ENCODE peak calls at places on chromosomes 3 and 15, in six cellular contexts. R is HepG2, Y is HCT116, D is SK-N-SH, Z is K562, Q is GM12878. L is an unnamed sample.

GRCh38 chr15:43483306-43484128 is 9.4 kb downstream of the TP53BP1 start:
- DNase-seq in D (peak), R (no peak), Y (no peak), Z (no peak), Q (no peak), L (no peak)

GRCh38 chr3:9947025-9947995 is 4.9 kb downstream of the PRRT3 start:
- DNase-seq in Q (no peak), Y (peak), Z (no peak), D (peak), R (peak), L (no peak)

GRCh38 chr3:1798711-1799410 is 299.8 kb upstream of the CNTN4 start:
- DNase-seq in R (no peak), Y (no peak), Z (no peak), D (no peak), Q (no peak), L (no peak)

GRCh38 chr15:58293622-58294550 is 137.9 kb upstream of the LIPC start:
- DNase-seq in Z (no peak), Q (no peak), Y (no peak), D (no peak), R (no peak), L (no peak)

GRCh38 chr3:37994639-37994972 is 4.0 kb downstream of the VILL start:
- DNase-seq in Y (no peak), Z (no peak), D (no peak), R (no peak), Q (no peak), L (no peak)

GRCh38 chr3:194404365-194405140 is 5.5 kb upstream of the GP5 start:
- DNase-seq in Z (no peak), Y (peak), D (no peak), Q (no peak), R (peak), L (peak)

GRCh38 chr15:32855942-32856341 is 138.1 kb downstream of the GREM1 start:
- DNase-seq in Z (no peak), Q (no peak), R (peak), Y (peak), D (no peak), L (no peak)

GRCh38 chr3:8802256-8802655 is 32.8 kb upstream of the OXTR start:
- DNase-seq in Z (no peak), D (no peak), Y (no peak), R (no peak), Q (no peak), L (no peak)

GRCh38 chr15:89132611-89133242 is 44.5 kb downstream of the ABHD2 start:
- DNase-seq in D (no peak), Z (no peak), Y (no peak), R (peak), Q (no peak), L (no peak)

GRCh38 chr3:176961916-176962315 is 235.4 kb downstream of the TBL1XR1 start:
- DNase-seq in Q (no peak), R (no peak), Y (no peak), D (no peak), Z (no peak), L (peak)

GRCh38 chr15:86915811-86916331 is 836.2 kb downstream of the AGBL1 start:
- DNase-seq in Y (no peak), Z (peak), R (peak), Q (no peak), D (peak), L (peak)

GRCh38 chr15:60830479-60830878 is 351.5 kb upstream of the ICE2 start:
- DNase-seq in Z (no peak), D (no peak), Q (no peak), Y (no peak), R (no peak), L (no peak)

GRCh38 chr3:155889952-155890351 is 19.5 kb downstream of the GMPS start:
- DNase-seq in Y (no peak), D (no peak), Q (no peak), Z (no peak), R (no peak), L (no peak)

GRCh38 chr3:280691-281090 is 84.1 kb downstream of the CHL1 start:
- DNase-seq in D (no peak), Z (no peak), Y (no peak), Q (no peak), R (no peak), L (no peak)

GRCh38 chr15:74381481-74381880 is 14.0 kb upstream of the CYP11A1 start:
- DNase-seq in Q (no peak), D (no peak), Z (no peak), R (no peak), Y (no peak), L (no peak)

GRCh38 chr15:31364301-31365031 is 37.8 kb downstream of the KLF13 start:
- DNase-seq in Q (no peak), R (no peak), Z (peak), Y (no peak), D (peak), L (no peak)

GRCh38 chr3:108487439-108487838 is 23.0 kb downstream of the MYH15 start:
- DNase-seq in Z (no peak), R (no peak), Y (no peak), D (no peak), Q (no peak), L (no peak)

GRCh38 chr3:3799173-3800075 is at the start of gene LRRN1:
- DNase-seq in Z (no peak), Q (no peak), D (peak), Y (no peak), R (no peak), L (peak)

GRCh38 chr15:50145451-50145872 is 26.4 kb upstream of the ATP8B4 start:
- DNase-seq in Q (peak), R (peak), Z (peak), Y (peak), D (peak), L (peak)

GRCh38 chr15:32705450-32705849 is 12.4 kb upstream of the GREM1 start:
- DNase-seq in Q (no peak), Y (no peak), R (no peak), Z (no peak), D (no peak), L (no peak)

GRCh38 chr3:148030975-148031374 is 621.8 kb downstream of the ZIC1 start:
- DNase-seq in Q (no peak), R (no peak), D (no peak), Y (no peak), Z (no peak), L (no peak)

GRCh38 chr15:70150405-70150747 is 52.7 kb upstream of the TLE3 start:
- DNase-seq in Z (no peak), D (no peak), Q (no peak), Y (no peak), R (no peak), L (no peak)
- TF ChIP-seq JUND in Z (no peak), D (no peak), Q (no peak), Y (no peak), R (no peak), L (no peak)

DNA sequence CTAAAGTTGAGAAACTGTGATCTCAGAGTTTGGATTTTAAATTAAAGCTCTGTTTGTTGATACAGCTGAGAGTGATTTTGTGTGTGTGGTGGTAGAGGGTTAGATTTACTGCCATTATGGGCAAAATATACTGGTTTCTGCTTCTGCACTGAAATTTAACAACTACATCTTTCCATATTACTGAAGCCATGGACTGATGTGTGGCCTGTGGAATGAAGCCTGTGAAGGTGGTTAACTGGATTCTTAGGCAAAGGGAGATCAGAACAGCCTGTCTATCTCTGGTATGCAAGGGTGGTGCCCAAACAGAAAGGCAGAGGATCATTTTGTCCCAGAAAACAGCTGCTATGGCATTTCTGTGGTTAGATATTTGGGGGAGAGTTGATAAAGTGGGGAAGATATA is 297.3 kb upstream of the THBS1 start:
- DNase-seq in Q (no peak), R (no peak), Z (no peak), Y (no peak), D (no peak), L (no peak)
- TF ChIP-seq JUND in Q (no peak), R (no peak), Z (no peak), Y (no peak), D (no peak), L (no peak)

GRCh38 chr15:42194502-42194901 is 13.6 kb downstream of the VPS39 start:
- DNase-seq in R (peak), Q (no peak), D (no peak), Y (no peak), Z (no peak), L (no peak)
- TF ChIP-seq JUND in R (peak), Q (no peak), D (no peak), Y (no peak), Z (peak), L (no peak)

GRCh38 chr15:28955686-28956421 is 70.1 kb downstream of the APBA2 start:
- DNase-seq in R (no peak), Q (no peak), Z (no peak), Y (no peak), D (no peak), L (no peak)

GRCh38 chr15:28952666-28953491 is 67.1 kb downstream of the APBA2 start:
- DNase-seq in R (no peak), Q (no peak), Z (no peak), Y (no peak), D (peak), L (no peak)

GRCh38 chr15:28953573-28954195 is 67.9 kb downstream of the APBA2 start:
- DNase-seq in R (no peak), D (no peak), Y (no peak), Q (no peak), Z (no peak), L (no peak)

GRCh38 chr15:28955160-28955502 is 69.4 kb downstream of the APBA2 start:
- DNase-seq in D (peak), Z (no peak), Y (no peak), R (no peak), Q (peak), L (no peak)

DNA sequence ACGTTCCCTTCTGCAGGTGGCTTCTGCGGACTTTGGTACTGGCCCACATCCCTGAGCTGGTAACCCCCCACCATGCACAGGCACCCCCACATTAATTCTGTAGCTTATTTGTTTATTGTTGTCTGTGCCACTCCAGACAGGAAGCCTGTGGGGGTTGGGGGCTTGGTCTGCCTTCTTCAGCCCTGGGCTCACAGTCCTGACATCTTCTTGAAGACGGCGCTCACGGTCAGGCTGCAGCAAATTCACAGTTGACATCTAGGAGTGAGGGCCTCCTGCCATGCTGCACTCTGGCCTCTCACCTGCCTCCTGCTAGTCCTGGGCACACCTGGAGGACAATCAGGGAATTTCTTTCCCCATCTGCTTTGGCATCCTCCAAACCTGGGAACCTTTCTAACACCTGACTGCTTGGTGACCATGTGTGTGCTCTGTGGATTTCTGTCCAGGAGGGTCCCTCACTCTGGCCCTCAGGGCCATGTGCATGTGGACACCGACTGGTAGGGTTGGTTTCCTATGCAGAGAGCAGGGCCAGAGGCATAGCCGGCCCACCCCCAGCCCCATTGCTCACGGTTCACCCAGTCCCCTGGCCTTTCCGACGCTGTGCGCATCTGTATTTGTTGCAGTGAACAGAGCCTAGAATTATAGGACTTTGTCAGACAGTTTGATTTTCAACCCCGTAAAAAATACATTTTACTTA is 68.8 kb downstream of the APBA2 start:
- DNase-seq in Q (no peak), D (no peak), R (no peak), Z (no peak), Y (no peak), L (no peak)
- TF ChIP-seq JUND in Q (no peak), D (no peak), R (no peak), Z (no peak), Y (no peak), L (no peak)

DNA sequence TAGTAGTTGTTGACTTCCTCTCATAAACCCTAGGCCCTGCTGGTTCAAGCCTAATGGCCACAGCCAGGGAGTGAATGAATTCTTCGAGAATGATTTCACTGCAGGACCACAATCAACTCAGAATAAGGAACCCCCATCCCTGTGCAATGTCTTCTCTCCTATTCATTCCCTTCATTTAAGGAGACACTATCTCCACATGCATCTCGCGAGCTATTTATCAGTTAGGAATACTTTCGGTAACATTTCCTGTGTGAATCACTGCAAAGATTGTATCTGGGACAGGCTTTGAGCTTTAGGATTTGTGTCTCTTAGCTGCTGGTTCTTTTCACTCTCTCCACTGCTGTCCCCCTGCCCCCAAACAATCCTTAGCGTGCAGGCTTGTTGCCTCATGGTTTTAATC is 94.4 kb downstream of the MYLK start:
- DNase-seq in D (no peak), Y (no peak), Q (no peak), R (no peak), Z (no peak), L (no peak)
- TF ChIP-seq JUND in D (peak), Y (no peak), Q (no peak), R (no peak), Z (no peak), L (no peak)

GRCh38 chr3:127757979-127758378 is 64.3 kb downstream of the MGLL start:
- DNase-seq in Y (no peak), D (no peak), Z (no peak), Q (no peak), R (no peak), L (no peak)
- TF ChIP-seq JUND in Y (no peak), D (no peak), Z (no peak), Q (no peak), R (no peak), L (no peak)

DNA sequence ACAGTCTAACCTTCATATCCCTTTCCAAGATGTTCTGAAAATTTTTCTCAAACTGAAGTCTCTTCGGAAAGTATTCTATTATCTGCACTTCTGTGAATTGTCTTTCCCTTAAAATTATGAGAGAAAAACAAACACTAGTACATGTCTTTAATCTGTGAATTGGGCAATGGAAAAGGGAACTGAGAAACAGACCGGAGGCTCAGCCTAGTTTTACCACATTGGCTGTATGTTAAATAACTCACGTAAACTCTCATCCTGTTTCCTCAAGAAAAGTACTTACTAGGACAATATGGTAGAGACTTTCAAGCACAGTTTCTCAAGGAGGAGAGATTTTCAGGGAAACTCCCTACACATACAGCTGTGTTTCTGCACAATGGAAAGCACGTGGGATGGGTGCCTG is 982.2 kb upstream of the SEMA6D start:
- DNase-seq in Y (no peak), Q (peak), R (no peak), Z (no peak), D (no peak), L (no peak)
- TF ChIP-seq JUND in Y (no peak), Q (no peak), R (no peak), Z (no peak), D (no peak), L (no peak)

GRCh38 chr15:67826717-67827560 is 1.6 kb downstream of the SKOR1 start:
- DNase-seq in Y (no peak), D (peak), R (no peak), Z (no peak), Q (no peak), L (no peak)
- TF ChIP-seq JUND in Y (no peak), D (no peak), R (no peak), Z (no peak), Q (no peak), L (no peak)